ENCODE peak calls at places on chromosomes 11 and 22, in five cellular contexts. H is stimulated activated naive CD8-positive, alpha-beta T cell treated with anti-CD3 and anti-CD28 coated beads, Interleukin-15, Interleukin-2, amounts not matched to agents 100 U/mL and 50 U/mL, for 24 hours; U is NCI-H2029; J is ACHN; C is OCI-LY7. K is an unnamed sample.

GRCh38 chr22:23521442-23522113 is 58.5 kb downstream of the IGLL1 start:
- DNase-seq in C (peak), U (peak), J (peak), H (peak), K (peak)

GRCh38 chr11:102436546-102436945 is 16.0 kb downstream of the TMEM123 start:
- DNase-seq in H (no peak), J (no peak), U (no peak), C (no peak), K (no peak)

GRCh38 chr22:48948575-48949170 is 879.0 kb downstream of the BRD1 start:
- DNase-seq in J (no peak), U (no peak), H (no peak), C (no peak), K (no peak)

GRCh38 chr11:130037058-130037457 is 32.6 kb upstream of the APLP2 start:
- DNase-seq in C (no peak), U (no peak), H (no peak), J (peak), K (no peak)

GRCh38 chr11:74937696-74938475 is 11.0 kb downstream of the XRRA1 start:
- DNase-seq in C (no peak), J (no peak), U (no peak), H (no peak), K (no peak)

GRCh38 chr11:68998390-68998911 is 14.6 kb downstream of the MRGPRF start:
- DNase-seq in C (no peak), J (no peak), H (no peak), U (peak), K (peak)

GRCh38 chr22:38262051-38262795 is 10.6 kb downstream of the TMEM184B start:
- DNase-seq in C (peak), U (no peak), J (peak), H (peak), K (peak)

GRCh38 chr22:43821606-43822425 is 9.7 kb upstream of the EFCAB6 start:
- DNase-seq in J (no peak), H (no peak), U (no peak), C (no peak), K (no peak)

GRCh38 chr11:9821008-9821752 is 157.3 kb downstream of the SWAP70 start:
- DNase-seq in J (no peak), H (no peak), C (no peak), U (no peak), K (no peak)

GRCh38 chr22:48836673-48837340 is 990.9 kb downstream of the BRD1 start:
- DNase-seq in J (no peak), H (no peak), U (no peak), C (no peak), K (no peak)

GRCh38 chr11:66365711-66366619 is 5.6 kb downstream of the SLC29A2 start:
- DNase-seq in J (no peak), C (no peak), H (no peak), U (no peak), K (no peak)

GRCh38 chr11:9862981-9863380 is 199.1 kb downstream of the SWAP70 start:
- DNase-seq in C (no peak), J (no peak), U (no peak), H (no peak), K (no peak)

GRCh38 chr22:35642305-35642741 is 5.9 kb upstream of the APOL6 start:
- DNase-seq in C (no peak), H (no peak), J (no peak), U (no peak), K (no peak)

GRCh38 chr22:40153186-40153585 is 24.5 kb upstream of the TNRC6B start:
- DNase-seq in H (no peak), C (no peak), J (no peak), U (no peak), K (no peak)

GRCh38 chr11:12224537-12224893 is 114.1 kb downstream of the MICAL2 start:
- DNase-seq in H (peak), U (peak), C (no peak), J (no peak), K (peak)

GRCh38 chr11:5004429-5005274 is 10.0 kb downstream of the OR51L1 start:
- DNase-seq in U (peak), H (peak), C (peak), J (peak), K (peak)

GRCh38 chr11:69270929-69271328 is 23.0 kb upstream of the MYEOV start:
- DNase-seq in J (peak), H (no peak), C (no peak), U (no peak), K (no peak)

GRCh38 chr22:36081023-36081431 is 52.4 kb upstream of the RBFOX2 start:
- DNase-seq in J (no peak), U (no peak), H (no peak), C (no peak), K (no peak)

GRCh38 chr11:70655816-70656215 is 257.5 kb downstream of the CTTN start:
- DNase-seq in J (no peak), C (no peak), U (no peak), H (no peak), K (no peak)

GRCh38 chr22:37187891-37188761 is at the start of gene C1QTNF6:
- DNase-seq in H (no peak), C (no peak), U (no peak), J (peak), K (peak)

GRCh38 chr11:1113405-1114201 is 38.9 kb downstream of the MUC2 start:
- DNase-seq in H (no peak), J (no peak), U (no peak), C (peak), K (no peak)

GRCh38 chr11:39236916-39237315 is 2222.5 kb downstream of the LRRC4C start:
- DNase-seq in C (no peak), J (no peak), U (no peak), H (no peak), K (no peak)

GRCh38 chr11:3203221-3204043 is 15.2 kb downstream of the MRGPRG start:
- DNase-seq in U (no peak), H (no peak), C (no peak), J (no peak), K (no peak)